ENCODE peak calls at places on chromosomes 12 and 14, in nine cellular contexts. G is naive B cell, U is left lung, X is NCI-H2227 treated with DMSO at 0.1 percent for 48 hours, I is GM10248, F is cardiac muscle cell, E is heart right ventricle, B is NCI-H2081 treated with DMSO at 0.1 percent for 48 hours, L is NAMALWA. K is an unnamed sample.

GRCh38 chr14:65431951-65432350 is 19.4 kb downstream of the FUT8 start:
- DNase-seq in G (no peak), U (no peak), X (no peak), I (no peak), F (peak), E (no peak), B (no peak), L (no peak), K (no peak)

GRCh38 chr12:76337583-76337982 is 10.6 kb downstream of the BBS10 start:
- DNase-seq in G (no peak), U (no peak), X (no peak), I (no peak), F (peak), E (no peak), B (no peak), L (no peak), K (no peak)

GRCh38 chr12:15638231-15638630 is 151.0 kb downstream of the EPS8 start:
- DNase-seq in G (no peak), U (no peak), X (no peak), I (no peak), F (no peak), E (no peak), B (no peak), L (no peak), K (no peak)

GRCh38 chr14:24458736-24459135 is 16.2 kb upstream of the SDR39U1 start:
- DNase-seq in G (no peak), U (no peak), X (no peak), I (no peak), F (no peak), E (no peak), B (no peak), L (no peak), K (no peak)

GRCh38 chr12:63307849-63308248 is 156.8 kb upstream of the AVPR1A start:
- DNase-seq in G (no peak), U (no peak), X (no peak), I (no peak), F (no peak), E (no peak), B (no peak), L (no peak), K (no peak)

GRCh38 chr12:106681210-106681609 is 93.3 kb upstream of the RIC8B start:
- DNase-seq in G (no peak), U (no peak), X (no peak), I (no peak), F (no peak), E (no peak), B (no peak), L (no peak), K (no peak)

GRCh38 chr14:50025776-50026175 is 90.6 kb downstream of the VCPKMT start:
- DNase-seq in G (no peak), U (no peak), X (no peak), I (no peak), F (no peak), E (no peak), B (no peak), L (no peak), K (no peak)

GRCh38 chr12:13242926-13243325 is 46.4 kb downstream of the EMP1 start:
- DNase-seq in G (no peak), U (no peak), X (no peak), I (no peak), F (no peak), E (no peak), B (no peak), L (no peak), K (no peak)

GRCh38 chr12:117119592-117120198 is 20.5 kb upstream of the TESC start:
- DNase-seq in G (no peak), U (no peak), X (no peak), I (peak), F (no peak), E (no peak), B (no peak), L (peak), K (no peak)

GRCh38 chr12:69057742-69058141 is 124.8 kb upstream of the CPM start:
- DNase-seq in G (no peak), U (no peak), X (no peak), I (no peak), F (no peak), E (no peak), B (no peak), L (no peak), K (no peak)

GRCh38 chr12:21649034-21649433 is 8.6 kb downstream of the LDHB start:
- DNase-seq in G (no peak), U (no peak), X (no peak), I (no peak), F (no peak), E (no peak), B (no peak), L (no peak), K (no peak)

GRCh38 chr14:72736348-72736747 is 157.6 kb downstream of the DPF3 start:
- DNase-seq in G (no peak), U (no peak), X (no peak), I (no peak), F (no peak), E (no peak), B (no peak), L (no peak), K (no peak)

GRCh38 chr14:100620437-100621100 is 33.4 kb upstream of the BEGAIN start:
- DNase-seq in G (no peak), U (no peak), X (peak), I (no peak), F (no peak), E (no peak), B (no peak), L (no peak), K (no peak)

GRCh38 chr12:123388948-123389559 is 5.1 kb downstream of the KMT5A start:
- DNase-seq in G (no peak), U (no peak), X (no peak), I (peak), F (no peak), E (no peak), B (no peak), L (no peak), K (no peak)

GRCh38 chr12:27198036-27198435 is 46.0 kb upstream of the STK38L start:
- DNase-seq in G (no peak), U (no peak), X (no peak), I (no peak), F (peak), E (no peak), B (no peak), L (no peak), K (no peak)

GRCh38 chr12:98698603-98699463 is 53.7 kb downstream of the APAF1 start:
- DNase-seq in G (no peak), U (peak), X (no peak), I (peak), F (peak), E (peak), B (peak), L (peak), K (peak)

GRCh38 chr14:85634205-85634604 is 104.3 kb downstream of the FLRT2 start:
- DNase-seq in G (no peak), U (no peak), X (no peak), I (no peak), F (peak), E (no peak), B (no peak), L (no peak), K (no peak)

GRCh38 chr14:49992901-49993335 is 100.0 kb downstream of the ARF6 start:
- DNase-seq in G (no peak), U (no peak), X (no peak), I (peak), F (peak), E (peak), B (no peak), L (no peak), K (no peak)

GRCh38 chr12:85829391-85829790 is 6.8 kb downstream of the RASSF9 start:
- DNase-seq in G (no peak), U (no peak), X (no peak), I (no peak), F (peak), E (no peak), B (no peak), L (no peak), K (no peak)

GRCh38 chr12:12724421-12725085 is 7.4 kb downstream of the CDKN1B start:
- DNase-seq in G (no peak), U (peak), X (no peak), I (no peak), F (peak), E (no peak), B (no peak), L (peak), K (no peak)

GRCh38 chr14:88933203-88933602 is 108.8 kb downstream of the TTC8 start:
- DNase-seq in G (no peak), U (no peak), X (no peak), I (no peak), F (peak), E (no peak), B (no peak), L (no peak), K (no peak)